ENCODE peak calls at places on chromosomes 12 and 14, in four cellular contexts. One of them, this sample, is unnamed.

GRCh38 chr12:34599530-34600513 is 577.5 kb downstream of the ALG10 start:
- DNase-seq in HepG2: no peak
- DNase-seq in K562: no peak
- DNase-seq in A549: no peak
- DNase-seq in this sample: no peak

GRCh38 chr14:33914676-33915516 is 36.0 kb downstream of the EGLN3 start:
- DNase-seq in HepG2: no peak
- DNase-seq in K562: peak; percentile 64
- DNase-seq in A549: peak; percentile 39
- DNase-seq in this sample: peak; percentile 14

GRCh38 chr14:58777541-58777979 is 139.8 kb downstream of the DACT1 start:
- DNase-seq in HepG2: no peak
- DNase-seq in K562: no peak
- DNase-seq in A549: no peak
- DNase-seq in this sample: peak; percentile 76

GRCh38 chr14:96624661-96625435 is 122.7 kb downstream of the PAPOLA start:
- DNase-seq in HepG2: no peak
- DNase-seq in K562: no peak
- DNase-seq in A549: no peak
- DNase-seq in this sample: no peak

GRCh38 chr12:103928736-103929050 is 1.5 kb upstream of the HSP90B1 start:
- DNase-seq in HepG2: no peak
- DNase-seq in K562: no peak
- DNase-seq in A549: no peak
- DNase-seq in this sample: no peak

GRCh38 chr14:53295985-53296582 is 143.0 kb upstream of the DDHD1 start:
- DNase-seq in HepG2: peak; percentile 17
- DNase-seq in K562: peak; percentile 48
- DNase-seq in A549: peak; percentile 9
- DNase-seq in this sample: peak; percentile 45

GRCh38 chr14:36835145-36835544 is 173.5 kb downstream of the PAX9 start:
- DNase-seq in HepG2: no peak
- DNase-seq in K562: peak; percentile 29
- DNase-seq in A549: no peak
- DNase-seq in this sample: no peak

GRCh38 chr14:79571361-79571760 is 639.9 kb downstream of the DIO2 start:
- DNase-seq in HepG2: peak; percentile 2
- DNase-seq in K562: no peak
- DNase-seq in A549: no peak
- DNase-seq in this sample: no peak

GRCh38 chr12:108333898-108334699 is 5.0 kb downstream of the CMKLR1 start:
- DNase-seq in HepG2: no peak
- DNase-seq in K562: no peak
- DNase-seq in A549: no peak
- DNase-seq in this sample: peak; percentile 15

GRCh38 chr14:99427632-99428315 is 52.9 kb downstream of the SETD3 start:
- DNase-seq in HepG2: no peak
- DNase-seq in K562: no peak
- DNase-seq in A549: no peak
- DNase-seq in this sample: peak; percentile 56

GRCh38 chr12:89355243-89356068 is 3.2 kb upstream of the DUSP6 start:
- DNase-seq in HepG2: peak; percentile 65
- DNase-seq in K562: no peak
- DNase-seq in A549: peak; percentile 40
- DNase-seq in this sample: no peak

GRCh38 chr14:97298331-97298730 is 501.1 kb downstream of the VRK1 start:
- DNase-seq in HepG2: no peak
- DNase-seq in K562: peak; percentile 30
- DNase-seq in A549: no peak
- DNase-seq in this sample: no peak

GRCh38 chr14:64725360-64725815 is 21.2 kb downstream of the PLEKHG3 start:
- DNase-seq in HepG2: no peak
- DNase-seq in K562: no peak
- DNase-seq in A549: no peak
- DNase-seq in this sample: no peak
- TF ChIP-seq BHLHE40 in HepG2: no peak
- TF ChIP-seq BHLHE40 in K562: no peak
- TF ChIP-seq BHLHE40 in A549: no peak
- TF ChIP-seq BHLHE40 in this sample: no peak

GRCh38 chr14:92121670-92122350 is at the start of the genes CPSF2 and NDUFB1:
- DNase-seq in HepG2: peak; percentile 63
- DNase-seq in K562: peak; percentile 85
- DNase-seq in A549: peak; percentile 96
- DNase-seq in this sample: peak; percentile 72

GRCh38 chr14:92122351-92122677 is 545 bp downstream of the CPSF2 start:
- DNase-seq in HepG2: peak; percentile 18
- DNase-seq in K562: peak; percentile 26
- DNase-seq in A549: peak; percentile 10
- DNase-seq in this sample: peak; percentile 20

GRCh38 chr14:92122761-92123160 is 992 bp downstream of the CPSF2 start:
- DNase-seq in HepG2: no peak
- DNase-seq in K562: no peak
- DNase-seq in A549: no peak
- DNase-seq in this sample: no peak

GRCh38 chr14:92121207-92121669 is 268 bp downstream of the NDUFB1 start:
- DNase-seq in HepG2: peak; percentile 4
- DNase-seq in K562: peak; percentile 38
- DNase-seq in A549: no peak
- DNase-seq in this sample: peak; percentile 43
- TF ChIP-seq MAZ in HepG2: no peak
- TF ChIP-seq MAZ in K562: no peak
- TF ChIP-seq MAZ in A549: no peak
- TF ChIP-seq MAZ in this sample: no peak

GRCh38 chr12:129049917-129050316 is 196.6 kb downstream of the GLT1D1 start:
- DNase-seq in HepG2: no peak
- DNase-seq in K562: peak; percentile 51
- DNase-seq in A549: no peak
- DNase-seq in this sample: no peak
- TF ChIP-seq BHLHE40 in HepG2: no peak
- TF ChIP-seq BHLHE40 in K562: no peak
- TF ChIP-seq BHLHE40 in A549: no peak
- TF ChIP-seq BHLHE40 in this sample: no peak

GRCh38 chr14:70601162-70601561 is 707 bp upstream of the MED6 start:
- DNase-seq in HepG2: no peak
- DNase-seq in K562: no peak
- DNase-seq in A549: no peak
- DNase-seq in this sample: peak; percentile 13
- TF ChIP-seq MAZ in HepG2: no peak
- TF ChIP-seq MAZ in K562: no peak
- TF ChIP-seq MAZ in A549: no peak
- TF ChIP-seq MAZ in this sample: no peak

DNA sequence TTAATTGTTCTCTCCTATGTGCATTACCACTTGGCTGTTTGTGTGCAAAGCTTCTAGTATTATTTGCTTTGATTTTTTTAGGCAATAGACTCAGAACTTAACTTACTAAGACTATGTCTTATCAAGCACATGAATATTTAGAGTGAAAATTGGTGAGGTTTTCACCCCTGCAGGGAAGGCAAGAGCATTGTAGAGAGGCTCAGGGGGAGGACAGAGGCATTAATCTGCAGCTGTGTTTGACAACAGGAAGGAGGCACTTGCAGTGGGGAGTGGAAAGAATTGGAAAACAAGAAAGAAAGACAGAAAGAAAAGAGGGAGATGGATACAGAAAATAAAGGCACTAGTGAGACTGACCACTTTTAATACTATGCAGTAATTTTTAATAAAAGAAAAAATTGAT is 431.6 kb downstream of the PDZRN4 start:
- DNase-seq in HepG2: no peak
- DNase-seq in K562: no peak
- DNase-seq in A549: no peak
- DNase-seq in this sample: no peak
- TF ChIP-seq BHLHE40 in HepG2: no peak
- TF ChIP-seq BHLHE40 in K562: no peak
- TF ChIP-seq BHLHE40 in A549: no peak
- TF ChIP-seq BHLHE40 in this sample: no peak

DNA sequence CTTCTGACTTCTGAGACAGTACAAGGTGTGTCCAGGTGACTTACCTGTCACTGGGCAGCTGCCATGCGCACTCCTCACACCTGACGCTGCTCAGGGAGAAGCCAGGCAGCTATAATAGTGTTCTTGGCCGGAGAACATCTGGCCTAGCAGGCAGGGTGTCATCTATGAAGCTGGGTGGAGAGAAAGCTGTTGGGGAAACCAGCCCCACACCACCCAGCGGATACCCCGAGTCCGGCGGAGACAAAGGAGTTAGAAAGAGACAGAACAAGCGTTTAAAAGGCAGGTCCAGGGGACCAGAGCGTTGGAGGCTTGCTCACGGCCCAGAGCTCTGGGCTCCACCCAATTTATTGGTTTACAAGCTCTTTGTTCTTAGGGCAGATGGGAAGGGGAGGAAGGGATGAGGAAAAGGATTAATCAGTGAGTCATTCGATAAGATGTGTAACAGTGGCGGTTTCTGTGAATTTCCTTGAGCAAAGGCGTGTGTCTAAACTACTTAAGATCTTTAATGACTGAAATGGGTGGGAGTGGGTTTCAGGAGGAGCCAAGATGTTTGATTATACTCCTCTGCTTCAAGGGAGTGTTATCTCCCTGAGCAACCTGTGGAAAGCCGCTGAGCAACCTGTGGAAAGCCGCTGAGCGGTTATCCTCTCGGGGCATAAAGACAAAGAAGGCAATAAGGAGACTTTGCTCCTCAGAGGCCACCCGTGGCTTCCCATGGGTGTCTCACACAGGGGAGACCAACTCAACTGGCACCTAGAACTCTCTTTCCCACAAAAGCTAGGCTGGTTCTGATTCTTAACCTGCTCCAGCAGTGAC is at the start of gene GALNT8:
- DNase-seq in HepG2: no peak
- DNase-seq in K562: no peak
- DNase-seq in A549: no peak
- DNase-seq in this sample: no peak
- TF ChIP-seq MAZ in HepG2: no peak
- TF ChIP-seq MAZ in K562: no peak
- TF ChIP-seq MAZ in A549: no peak
- TF ChIP-seq MAZ in this sample: no peak

GRCh38 chr12:113090740-113091139 is 34.2 kb downstream of the DTX1 start:
- DNase-seq in HepG2: no peak
- DNase-seq in K562: no peak
- DNase-seq in A549: no peak
- DNase-seq in this sample: no peak

GRCh38 chr12:113093409-113094101 is 37.0 kb downstream of the DTX1 start:
- DNase-seq in HepG2: no peak
- DNase-seq in K562: no peak
- DNase-seq in A549: no peak
- DNase-seq in this sample: no peak

GRCh38 chr12:113094738-113095137 is 38.2 kb downstream of the DTX1 start:
- DNase-seq in HepG2: no peak
- DNase-seq in K562: no peak
- DNase-seq in A549: no peak
- DNase-seq in this sample: no peak

GRCh38 chr12:113091506-113091905 is 35.0 kb downstream of the DTX1 start:
- DNase-seq in HepG2: no peak
- DNase-seq in K562: no peak
- DNase-seq in A549: no peak
- DNase-seq in this sample: no peak

GRCh38 chr12:113092478-113093408 is 36.2 kb downstream of the DTX1 start:
- DNase-seq in HepG2: no peak
- DNase-seq in K562: peak; percentile 77
- DNase-seq in A549: peak; percentile 85
- DNase-seq in this sample: no peak
- TF ChIP-seq BHLHE40 in HepG2: no peak
- TF ChIP-seq BHLHE40 in K562: no peak
- TF ChIP-seq BHLHE40 in A549: no peak
- TF ChIP-seq BHLHE40 in this sample: no peak

This sample was measured in IMR-90.